ENCODE peak calls at places on chromosomes 11 and 22, in seven cellular contexts. One of them, this sample, is unnamed.
A peak's percentile ranks its signal among the peaks of the same experiment; 100 is the strongest.

GRCh38 chr11:105153392-105153791 is 13.8 kb upstream of the CARD18 start:
- DNase-seq in pancreas: no peak
- DNase-seq in left ventricle myocardium inferior: no peak
- DNase-seq in tibial nerve: no peak
- DNase-seq in mesendoderm: no peak
- DNase-seq in Karpas-422: no peak
- DNase-seq in HAP-1: no peak
- DNase-seq in this sample: no peak

GRCh38 chr22:19610518-19611253 is 86.5 kb upstream of the CLDN5 start:
- DNase-seq in pancreas: no peak
- DNase-seq in left ventricle myocardium inferior: no peak
- DNase-seq in tibial nerve: no peak
- DNase-seq in mesendoderm: no peak
- DNase-seq in Karpas-422: peak; percentile 81
- DNase-seq in HAP-1: no peak
- DNase-seq in this sample: no peak

GRCh38 chr11:127943152-127943551 is 644.2 kb downstream of the ETS1 start:
- DNase-seq in pancreas: no peak
- DNase-seq in left ventricle myocardium inferior: no peak
- DNase-seq in tibial nerve: no peak
- DNase-seq in mesendoderm: no peak
- DNase-seq in Karpas-422: no peak
- DNase-seq in HAP-1: no peak
- DNase-seq in this sample: no peak

GRCh38 chr11:76605338-76606074 is 65.0 kb downstream of the LRRC32 start:
- DNase-seq in pancreas: no peak
- DNase-seq in left ventricle myocardium inferior: no peak
- DNase-seq in tibial nerve: no peak
- DNase-seq in mesendoderm: no peak
- DNase-seq in Karpas-422: no peak
- DNase-seq in HAP-1: no peak
- DNase-seq in this sample: no peak

GRCh38 chr11:125799808-125800207 is 11.9 kb downstream of the PATE3 start:
- DNase-seq in pancreas: no peak
- DNase-seq in left ventricle myocardium inferior: no peak
- DNase-seq in tibial nerve: no peak
- DNase-seq in mesendoderm: no peak
- DNase-seq in Karpas-422: no peak
- DNase-seq in HAP-1: no peak
- DNase-seq in this sample: no peak

GRCh38 chr22:26986884-26987283 is 329.5 kb downstream of the MIAT start:
- DNase-seq in pancreas: no peak
- DNase-seq in left ventricle myocardium inferior: no peak
- DNase-seq in tibial nerve: no peak
- DNase-seq in mesendoderm: peak; percentile 65
- DNase-seq in Karpas-422: peak; percentile 59
- DNase-seq in HAP-1: no peak
- DNase-seq in this sample: no peak

GRCh38 chr22:19674129-19674928 is 40.0 kb upstream of the SEPTIN5 start:
- DNase-seq in pancreas: no peak
- DNase-seq in left ventricle myocardium inferior: no peak
- DNase-seq in tibial nerve: no peak
- DNase-seq in mesendoderm: no peak
- DNase-seq in Karpas-422: no peak
- DNase-seq in HAP-1: no peak
- DNase-seq in this sample: no peak

GRCh38 chr22:24975813-24976341 is 23.4 kb downstream of the KIAA1671 start:
- DNase-seq in pancreas: no peak
- DNase-seq in left ventricle myocardium inferior: peak; percentile 76
- DNase-seq in tibial nerve: peak; percentile 74
- DNase-seq in mesendoderm: no peak
- DNase-seq in Karpas-422: no peak
- DNase-seq in HAP-1: peak; percentile 91
- DNase-seq in this sample: peak; percentile 94

GRCh38 chr11:97641988-97642387 is 1252.2 kb downstream of the JRKL start:
- DNase-seq in pancreas: no peak
- DNase-seq in left ventricle myocardium inferior: no peak
- DNase-seq in tibial nerve: no peak
- DNase-seq in mesendoderm: no peak
- DNase-seq in Karpas-422: no peak
- DNase-seq in HAP-1: no peak
- DNase-seq in this sample: no peak

GRCh38 chr22:41915035-41915782 is at the start of gene SHISA8:
- DNase-seq in pancreas: no peak
- DNase-seq in left ventricle myocardium inferior: peak; percentile 47
- DNase-seq in tibial nerve: no peak
- DNase-seq in mesendoderm: peak; percentile 49
- DNase-seq in Karpas-422: peak; percentile 79
- DNase-seq in HAP-1: peak; percentile 28
- DNase-seq in this sample: peak; percentile 78

GRCh38 chr11:76443254-76443935 is 1.4 kb upstream of the EMSY start:
- DNase-seq in pancreas: no peak
- DNase-seq in left ventricle myocardium inferior: no peak
- DNase-seq in tibial nerve: no peak
- DNase-seq in mesendoderm: no peak
- DNase-seq in Karpas-422: no peak
- DNase-seq in HAP-1: peak; percentile 70
- DNase-seq in this sample: no peak

GRCh38 chr11:36305047-36305446 is 9.0 kb downstream of the PRR5L start:
- DNase-seq in pancreas: no peak
- DNase-seq in left ventricle myocardium inferior: no peak
- DNase-seq in tibial nerve: no peak
- DNase-seq in mesendoderm: no peak
- DNase-seq in Karpas-422: no peak
- DNase-seq in HAP-1: no peak
- DNase-seq in this sample: no peak

DNA sequence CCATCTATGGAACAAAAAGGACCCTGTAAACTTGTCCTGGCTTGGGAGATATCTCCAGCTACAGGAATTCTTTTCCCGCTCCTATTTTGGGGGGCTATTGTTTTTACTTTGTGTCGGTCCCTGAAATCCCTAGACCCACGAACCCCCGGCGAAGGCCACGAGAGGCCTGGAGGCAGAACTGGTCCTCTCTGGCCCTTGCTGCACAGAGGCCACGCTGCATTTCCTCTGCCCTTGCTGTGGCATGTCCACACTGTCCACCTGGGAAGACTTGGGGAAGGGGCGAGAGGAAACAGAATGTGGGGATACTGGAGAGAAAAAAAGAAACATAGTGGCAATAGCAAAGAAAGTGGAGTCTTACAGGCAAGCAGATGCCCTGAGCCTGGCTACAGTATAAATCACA is 2.3 kb upstream of the ANO1 start:
- DNase-seq in pancreas: no peak
- DNase-seq in left ventricle myocardium inferior: no peak
- DNase-seq in tibial nerve: no peak
- DNase-seq in mesendoderm: no peak
- DNase-seq in Karpas-422: no peak
- DNase-seq in HAP-1: no peak
- DNase-seq in this sample: no peak
- H3K27me3 ChIP-seq in pancreas: no peaks in the 10 kb centered on the region
- H3K27me3 ChIP-seq in left ventricle myocardium inferior: peaks cover 92% of the 10 kb centered on the region
- H3K27me3 ChIP-seq in tibial nerve: no peaks in the 10 kb centered on the region
- H3K27me3 ChIP-seq in mesendoderm: peaks cover 27% of the 10 kb centered on the region
- H3K27me3 ChIP-seq in Karpas-422: no peaks in the 10 kb centered on the region
- H3K27me3 ChIP-seq in HAP-1: peaks cover 42% of the 10 kb centered on the region
- H3K27me3 ChIP-seq in this sample: no peaks in the 10 kb centered on the region

GRCh38 chr22:38927033-38927789 is 30.2 kb upstream of the APOBEC3A start:
- DNase-seq in pancreas: peak; percentile 86
- DNase-seq in left ventricle myocardium inferior: peak; percentile 74
- DNase-seq in tibial nerve: peak; percentile 40
- DNase-seq in mesendoderm: peak; percentile 85
- DNase-seq in Karpas-422: peak; percentile 72
- DNase-seq in HAP-1: peak; percentile 85
- DNase-seq in this sample: peak; percentile 70
- H3K4me3 ChIP-seq in pancreas: peak overlapping the region; percentile 1
- H3K4me3 ChIP-seq in left ventricle myocardium inferior: peak overlapping the region; percentile 60
- H3K4me3 ChIP-seq in tibial nerve: peak overlapping the region; percentile 34
- H3K4me3 ChIP-seq in mesendoderm: no peak overlapping the region
- H3K4me3 ChIP-seq in Karpas-422: no peak overlapping the region
- H3K4me3 ChIP-seq in HAP-1: peak overlapping the region; percentile 12
- H3K4me3 ChIP-seq in this sample: peak overlapping the region; percentile 29

GRCh38 chr11:1928891-1929541 is 9.5 kb downstream of the TNNT3 start:
- DNase-seq in pancreas: no peak
- DNase-seq in left ventricle myocardium inferior: no peak
- DNase-seq in tibial nerve: no peak
- DNase-seq in mesendoderm: no peak
- DNase-seq in Karpas-422: no peak
- DNase-seq in HAP-1: no peak
- DNase-seq in this sample: no peak
- H3K27me3 ChIP-seq in pancreas: no peaks in the 10 kb centered on the region
- H3K27me3 ChIP-seq in left ventricle myocardium inferior: no peaks in the 10 kb centered on the region
- H3K27me3 ChIP-seq in tibial nerve: no peaks in the 10 kb centered on the region
- H3K27me3 ChIP-seq in mesendoderm: no peaks in the 10 kb centered on the region
- H3K27me3 ChIP-seq in Karpas-422: no peaks in the 10 kb centered on the region
- H3K27me3 ChIP-seq in HAP-1: no peaks in the 10 kb centered on the region
- H3K27me3 ChIP-seq in this sample: no peaks in the 10 kb centered on the region

DNA sequence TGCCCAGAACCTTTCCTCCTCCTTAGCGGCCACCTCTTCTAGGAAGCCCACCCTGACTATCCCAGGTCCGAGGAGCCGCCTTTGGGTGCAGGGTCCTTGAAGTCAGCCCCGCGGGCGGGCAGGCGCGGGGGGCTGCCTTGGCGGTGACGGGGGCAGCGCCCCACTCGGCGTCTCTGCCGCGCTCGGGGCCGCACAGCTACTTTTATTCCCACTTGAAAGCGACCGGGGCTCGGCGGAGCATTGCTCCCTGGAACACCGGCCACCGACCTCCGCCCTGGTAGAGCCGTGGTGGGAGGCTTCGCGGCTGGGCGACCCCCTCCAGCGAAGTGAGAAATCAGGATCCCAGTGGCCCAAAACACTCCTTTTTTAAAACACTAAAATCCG is 823 bp upstream of the MAPK11 start:
- DNase-seq in pancreas: no peak
- DNase-seq in left ventricle myocardium inferior: no peak
- DNase-seq in tibial nerve: no peak
- DNase-seq in mesendoderm: no peak
- DNase-seq in Karpas-422: no peak
- DNase-seq in HAP-1: no peak
- DNase-seq in this sample: no peak
- H3K4me3 ChIP-seq in pancreas: no peak overlapping the region
- H3K4me3 ChIP-seq in left ventricle myocardium inferior: peak overlapping the region; percentile 67
- H3K4me3 ChIP-seq in tibial nerve: peak overlapping the region; percentile 18
- H3K4me3 ChIP-seq in mesendoderm: no peak overlapping the region
- H3K4me3 ChIP-seq in Karpas-422: peak overlapping the region; percentile 77
- H3K4me3 ChIP-seq in HAP-1: peak overlapping the region; percentile 44
- H3K4me3 ChIP-seq in this sample: peak overlapping the region; percentile 39

DNA sequence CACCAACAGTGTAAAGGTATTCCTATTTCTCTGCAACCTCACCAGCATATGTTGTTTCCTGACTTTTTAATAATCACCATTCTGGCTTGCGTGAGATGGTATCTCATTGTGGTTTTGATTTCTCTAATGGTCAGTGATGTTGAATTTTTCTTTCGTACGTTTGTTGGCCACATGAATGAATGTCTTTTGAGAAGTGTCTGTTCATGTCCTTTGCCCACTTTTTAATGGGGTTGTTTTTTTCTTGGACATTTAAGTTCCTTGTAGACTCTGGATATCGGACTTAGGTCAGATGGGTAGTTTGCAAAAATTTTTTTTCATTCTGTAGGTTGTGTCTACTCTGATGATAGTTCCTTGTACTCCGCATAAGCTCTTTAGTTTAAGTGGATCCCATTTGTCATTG is 22.8 kb downstream of the USP35 start:
- DNase-seq in pancreas: no peak
- DNase-seq in left ventricle myocardium inferior: no peak
- DNase-seq in tibial nerve: no peak
- DNase-seq in mesendoderm: no peak
- DNase-seq in Karpas-422: no peak
- DNase-seq in HAP-1: no peak
- DNase-seq in this sample: no peak
- H3K27me3 ChIP-seq in pancreas: no peaks in the 10 kb centered on the region
- H3K27me3 ChIP-seq in left ventricle myocardium inferior: no peaks in the 10 kb centered on the region
- H3K27me3 ChIP-seq in tibial nerve: no peaks in the 10 kb centered on the region
- H3K27me3 ChIP-seq in mesendoderm: no peaks in the 10 kb centered on the region
- H3K27me3 ChIP-seq in Karpas-422: no peaks in the 10 kb centered on the region
- H3K27me3 ChIP-seq in HAP-1: no peaks in the 10 kb centered on the region
- H3K27me3 ChIP-seq in this sample: no peaks in the 10 kb centered on the region

GRCh38 chr11:18384157-18384641 is 10.2 kb upstream of the LDHA start:
- DNase-seq in pancreas: peak; percentile 67
- DNase-seq in left ventricle myocardium inferior: peak; percentile 48
- DNase-seq in tibial nerve: peak; percentile 80
- DNase-seq in mesendoderm: peak; percentile 63
- DNase-seq in Karpas-422: no peak
- DNase-seq in HAP-1: no peak
- DNase-seq in this sample: peak; percentile 73
- H3K4me3 ChIP-seq in pancreas: no peak overlapping the region
- H3K4me3 ChIP-seq in left ventricle myocardium inferior: peak overlapping the region; percentile 41
- H3K4me3 ChIP-seq in tibial nerve: no peak overlapping the region
- H3K4me3 ChIP-seq in mesendoderm: no peak overlapping the region
- H3K4me3 ChIP-seq in Karpas-422: no peak overlapping the region
- H3K4me3 ChIP-seq in HAP-1: no peak overlapping the region
- H3K4me3 ChIP-seq in this sample: no peak overlapping the region

This sample was measured in right cardiac atrium.